ENCODE peak calls at places on chromosomes 7 and 10, in five cellular contexts. One of them, this sample, is unnamed.
A peak's percentile ranks its signal among the peaks of the same experiment; 100 is the strongest.

GRCh38 chr7:96055717-96056116 is 266.2 kb downstream of the SLC25A13 start:
- DNase-seq in AG10803: peak; percentile 23
- DNase-seq in endodermal cell: no peak
- DNase-seq in tibial nerve: no peak
- DNase-seq in heart left ventricle: no peak
- DNase-seq in this sample: no peak

GRCh38 chr7:155002411-155003214 is at the start of gene PAXIP1:
- DNase-seq in AG10803: peak; percentile 37
- DNase-seq in endodermal cell: peak; percentile 79
- DNase-seq in tibial nerve: no peak
- DNase-seq in heart left ventricle: peak; percentile 61
- DNase-seq in this sample: peak; percentile 39

GRCh38 chr10:93383562-93383981 is 98.6 kb downstream of the MYOF start:
- DNase-seq in AG10803: peak; percentile 98
- DNase-seq in endodermal cell: no peak
- DNase-seq in tibial nerve: no peak
- DNase-seq in heart left ventricle: no peak
- DNase-seq in this sample: peak; percentile 77

GRCh38 chr10:46231087-46231486 is 55.7 kb upstream of the ANTXRL start:
- DNase-seq in AG10803: no peak
- DNase-seq in endodermal cell: peak; percentile 21
- DNase-seq in tibial nerve: no peak
- DNase-seq in heart left ventricle: no peak
- DNase-seq in this sample: no peak

GRCh38 chr7:95527033-95527775 is 41.5 kb downstream of the ASB4 start:
- DNase-seq in AG10803: peak; percentile 50
- DNase-seq in endodermal cell: peak; percentile 84
- DNase-seq in tibial nerve: peak; percentile 55
- DNase-seq in heart left ventricle: peak; percentile 50
- DNase-seq in this sample: peak; percentile 74

GRCh38 chr10:43046288-43046991 is 30.4 kb upstream of the RET start:
- DNase-seq in AG10803: no peak
- DNase-seq in endodermal cell: peak; percentile 68
- DNase-seq in tibial nerve: no peak
- DNase-seq in heart left ventricle: peak; percentile 11
- DNase-seq in this sample: no peak

GRCh38 chr7:34168013-34168412 is 262.7 kb downstream of the BMPER start:
- DNase-seq in AG10803: no peak
- DNase-seq in endodermal cell: no peak
- DNase-seq in tibial nerve: no peak
- DNase-seq in heart left ventricle: no peak
- DNase-seq in this sample: no peak

GRCh38 chr10:7855205-7855604 is 36.9 kb downstream of the TAF3 start:
- DNase-seq in AG10803: no peak
- DNase-seq in endodermal cell: peak; percentile 65
- DNase-seq in tibial nerve: no peak
- DNase-seq in heart left ventricle: no peak
- DNase-seq in this sample: no peak

GRCh38 chr7:41624818-41625217 is 78.1 kb downstream of the INHBA start:
- DNase-seq in AG10803: peak; percentile 50
- DNase-seq in endodermal cell: no peak
- DNase-seq in tibial nerve: peak; percentile 20
- DNase-seq in heart left ventricle: no peak
- DNase-seq in this sample: peak; percentile 14

GRCh38 chr7:136000288-136000913 is 23.2 kb upstream of the MTPN start:
- DNase-seq in AG10803: peak; percentile 17
- DNase-seq in endodermal cell: no peak
- DNase-seq in tibial nerve: no peak
- DNase-seq in heart left ventricle: no peak
- DNase-seq in this sample: no peak

GRCh38 chr7:151598045-151598444 is 78.3 kb upstream of the RHEB start:
- DNase-seq in AG10803: peak; percentile 95
- DNase-seq in endodermal cell: no peak
- DNase-seq in tibial nerve: no peak
- DNase-seq in heart left ventricle: no peak
- DNase-seq in this sample: peak; percentile 73

GRCh38 chr7:116030626-116031276 is at the start of gene TFEC:
- DNase-seq in AG10803: peak; percentile 2
- DNase-seq in endodermal cell: no peak
- DNase-seq in tibial nerve: no peak
- DNase-seq in heart left ventricle: no peak
- DNase-seq in this sample: peak; percentile 63

GRCh38 chr7:150323682-150324365 is 479 bp upstream of the ACTR3C start:
- DNase-seq in AG10803: no peak
- DNase-seq in endodermal cell: no peak
- DNase-seq in tibial nerve: no peak
- DNase-seq in heart left ventricle: no peak
- DNase-seq in this sample: no peak

GRCh38 chr10:4708123-4708759 is 117.8 kb upstream of the AKR1E2 start:
- DNase-seq in AG10803: no peak
- DNase-seq in endodermal cell: peak; percentile 90
- DNase-seq in tibial nerve: no peak
- DNase-seq in heart left ventricle: no peak
- DNase-seq in this sample: no peak

GRCh38 chr7:16743207-16743606 is 10.3 kb upstream of the TSPAN13 start:
- DNase-seq in AG10803: peak; percentile 29
- DNase-seq in endodermal cell: no peak
- DNase-seq in tibial nerve: no peak
- DNase-seq in heart left ventricle: no peak
- DNase-seq in this sample: peak; percentile 87

GRCh38 chr7:157612664-157613561 is 276.1 kb downstream of the DNAJB6 start:
- DNase-seq in AG10803: no peak
- DNase-seq in endodermal cell: peak; percentile 85
- DNase-seq in tibial nerve: no peak
- DNase-seq in heart left ventricle: peak; percentile 57
- DNase-seq in this sample: no peak

GRCh38 chr10:91551856-91552255 is 81.0 kb downstream of the PPP1R3C start:
- DNase-seq in AG10803: peak; percentile 75
- DNase-seq in endodermal cell: peak; percentile 91
- DNase-seq in tibial nerve: no peak
- DNase-seq in heart left ventricle: peak; percentile 52
- DNase-seq in this sample: peak; percentile 86

GRCh38 chr7:44380831-44381493 is 55.6 kb upstream of the CAMK2B start:
- DNase-seq in AG10803: peak; percentile 5
- DNase-seq in endodermal cell: no peak
- DNase-seq in tibial nerve: no peak
- DNase-seq in heart left ventricle: no peak
- DNase-seq in this sample: peak; percentile 40

GRCh38 chr10:86970152-86970886 is 2.0 kb downstream of the ADIRF start:
- DNase-seq in AG10803: peak; percentile 75
- DNase-seq in endodermal cell: peak; percentile 83
- DNase-seq in tibial nerve: peak; percentile 89
- DNase-seq in heart left ventricle: peak; percentile 86
- DNase-seq in this sample: no peak

GRCh38 chr7:37480026-37480425 is 31.4 kb upstream of the ELMO1 start:
- DNase-seq in AG10803: no peak
- DNase-seq in endodermal cell: no peak
- DNase-seq in tibial nerve: no peak
- DNase-seq in heart left ventricle: no peak
- DNase-seq in this sample: no peak

GRCh38 chr7:21508538-21508937 is 34.3 kb upstream of the DNAH11 start:
- DNase-seq in AG10803: no peak
- DNase-seq in endodermal cell: no peak
- DNase-seq in tibial nerve: no peak
- DNase-seq in heart left ventricle: no peak
- DNase-seq in this sample: no peak

GRCh38 chr10:122688293-122688989 is 11.2 kb downstream of the C10orf120 start:
- DNase-seq in AG10803: peak; percentile 18
- DNase-seq in endodermal cell: peak; percentile 56
- DNase-seq in tibial nerve: peak; percentile 64
- DNase-seq in heart left ventricle: peak; percentile 68
- DNase-seq in this sample: peak; percentile 37

GRCh38 chr10:34538291-34538829 is 276.7 kb downstream of the PARD3 start:
- DNase-seq in AG10803: no peak
- DNase-seq in endodermal cell: peak; percentile 76
- DNase-seq in tibial nerve: no peak
- DNase-seq in heart left ventricle: no peak
- DNase-seq in this sample: peak; percentile 17

GRCh38 chr10:102195301-102195870 is 30.7 kb upstream of the ELOVL3 start:
- DNase-seq in AG10803: peak; percentile 12
- DNase-seq in endodermal cell: no peak
- DNase-seq in tibial nerve: no peak
- DNase-seq in heart left ventricle: no peak
- DNase-seq in this sample: no peak

GRCh38 chr10:119005377-119006043 is 24.0 kb upstream of the NANOS1 start:
- DNase-seq in AG10803: no peak
- DNase-seq in endodermal cell: no peak
- DNase-seq in tibial nerve: no peak
- DNase-seq in heart left ventricle: no peak
- DNase-seq in this sample: no peak

GRCh38 chr10:32388258-32389027 is 41.5 kb upstream of the EPC1 start:
- DNase-seq in AG10803: no peak
- DNase-seq in endodermal cell: no peak
- DNase-seq in tibial nerve: no peak
- DNase-seq in heart left ventricle: no peak
- DNase-seq in this sample: no peak

GRCh38 chr7:732094-732541 is 5.0 kb upstream of the PRKAR1B start:
- DNase-seq in AG10803: no peak
- DNase-seq in endodermal cell: peak; percentile 73
- DNase-seq in tibial nerve: no peak
- DNase-seq in heart left ventricle: peak; percentile 48
- DNase-seq in this sample: no peak

GRCh38 chr10:32790483-32790882 is 167.5 kb downstream of the ITGB1 start:
- DNase-seq in AG10803: peak; percentile 36
- DNase-seq in endodermal cell: no peak
- DNase-seq in tibial nerve: no peak
- DNase-seq in heart left ventricle: no peak
- DNase-seq in this sample: peak; percentile 7

GRCh38 chr7:16450366-16450765 is 15.2 kb downstream of the SOSTDC1 start:
- DNase-seq in AG10803: no peak
- DNase-seq in endodermal cell: no peak
- DNase-seq in tibial nerve: no peak
- DNase-seq in heart left ventricle: no peak
- DNase-seq in this sample: no peak

GRCh38 chr10:22244001-22244400 is 26.2 kb upstream of the EBLN1 start:
- DNase-seq in AG10803: no peak
- DNase-seq in endodermal cell: peak; percentile 79
- DNase-seq in tibial nerve: no peak
- DNase-seq in heart left ventricle: no peak
- DNase-seq in this sample: no peak

GRCh38 chr10:109762556-109762955 is 160.8 kb downstream of the XPNPEP1 start:
- DNase-seq in AG10803: no peak
- DNase-seq in endodermal cell: no peak
- DNase-seq in tibial nerve: no peak
- DNase-seq in heart left ventricle: no peak
- DNase-seq in this sample: no peak

GRCh38 chr7:106947244-106947728 is 82.2 kb downstream of the PIK3CG start:
- DNase-seq in AG10803: peak; percentile 71
- DNase-seq in endodermal cell: peak; percentile 86
- DNase-seq in tibial nerve: peak; percentile 77
- DNase-seq in heart left ventricle: peak; percentile 55
- DNase-seq in this sample: peak; percentile 78

GRCh38 chr7:151078233-151079040 is 2.2 kb downstream of the FASTK start:
- DNase-seq in AG10803: peak; percentile 45
- DNase-seq in endodermal cell: peak; percentile 69
- DNase-seq in tibial nerve: no peak
- DNase-seq in heart left ventricle: no peak
- DNase-seq in this sample: no peak

GRCh38 chr10:58963101-58963534 is 213.3 kb upstream of the PHYHIPL start:
- DNase-seq in AG10803: no peak
- DNase-seq in endodermal cell: peak; percentile 81
- DNase-seq in tibial nerve: no peak
- DNase-seq in heart left ventricle: no peak
- DNase-seq in this sample: no peak

GRCh38 chr7:98283127-98283886 is 1.8 kb downstream of the BRI3 start:
- DNase-seq in AG10803: peak; percentile 82
- DNase-seq in endodermal cell: no peak
- DNase-seq in tibial nerve: peak; percentile 61
- DNase-seq in heart left ventricle: peak; percentile 55
- DNase-seq in this sample: peak; percentile 63
- H3K4me3 ChIP-seq in AG10803: peak overlapping the region; percentile 93
- H3K4me3 ChIP-seq in endodermal cell: peak overlapping the region; percentile 88
- H3K4me3 ChIP-seq in tibial nerve: peak overlapping the region; percentile 77
- H3K4me3 ChIP-seq in heart left ventricle: peak overlapping the region; percentile 94
- H3K4me3 ChIP-seq in this sample: peak overlapping the region; percentile 95

GRCh38 chr10:77626266-77626935 is 11.2 kb downstream of the KCNMA1 start:
- DNase-seq in AG10803: peak; percentile 91
- DNase-seq in endodermal cell: no peak
- DNase-seq in tibial nerve: no peak
- DNase-seq in heart left ventricle: no peak
- DNase-seq in this sample: no peak

GRCh38 chr10:77628906-77629730 is 8.5 kb downstream of the KCNMA1 start:
- DNase-seq in AG10803: no peak
- DNase-seq in endodermal cell: no peak
- DNase-seq in tibial nerve: no peak
- DNase-seq in heart left ventricle: no peak
- DNase-seq in this sample: no peak

GRCh38 chr10:77633376-77633775 is 4.2 kb downstream of the KCNMA1 start:
- DNase-seq in AG10803: no peak
- DNase-seq in endodermal cell: no peak
- DNase-seq in tibial nerve: no peak
- DNase-seq in heart left ventricle: no peak
- DNase-seq in this sample: no peak

GRCh38 chr10:77631241-77631640 is 6.4 kb downstream of the KCNMA1 start:
- DNase-seq in AG10803: no peak
- DNase-seq in endodermal cell: no peak
- DNase-seq in tibial nerve: no peak
- DNase-seq in heart left ventricle: no peak
- DNase-seq in this sample: no peak

GRCh38 chr10:77629775-77630565 is 7.6 kb downstream of the KCNMA1 start:
- DNase-seq in AG10803: peak; percentile 36
- DNase-seq in endodermal cell: no peak
- DNase-seq in tibial nerve: no peak
- DNase-seq in heart left ventricle: no peak
- DNase-seq in this sample: no peak
- H3K4me3 ChIP-seq in AG10803: no peak overlapping the region
- H3K4me3 ChIP-seq in endodermal cell: no peak overlapping the region
- H3K4me3 ChIP-seq in tibial nerve: no peak overlapping the region
- H3K4me3 ChIP-seq in heart left ventricle: no peak overlapping the region
- H3K4me3 ChIP-seq in this sample: no peak overlapping the region

DNA sequence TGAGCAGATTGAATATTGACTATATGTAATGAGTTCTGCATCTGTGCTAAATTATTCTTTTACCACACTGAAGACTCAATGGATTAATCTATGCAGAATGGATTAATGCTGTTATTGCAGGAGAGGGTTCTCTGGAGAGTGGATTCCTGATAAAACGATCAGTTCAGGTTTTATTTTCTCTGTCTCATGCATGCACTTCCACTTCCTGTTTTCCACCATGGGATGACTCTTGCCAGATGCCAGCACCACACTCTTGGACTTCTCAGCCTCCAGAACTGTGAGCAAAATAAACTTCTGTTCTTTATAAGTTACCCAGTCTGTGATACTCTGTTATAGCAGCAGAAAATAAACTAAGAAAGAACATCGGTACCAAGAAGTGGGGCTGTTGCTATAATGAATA is 207.5 kb downstream of the KCND2 start:
- DNase-seq in AG10803: no peak
- DNase-seq in endodermal cell: no peak
- DNase-seq in tibial nerve: no peak
- DNase-seq in heart left ventricle: no peak
- DNase-seq in this sample: no peak
- H3K4me3 ChIP-seq in AG10803: no peak overlapping the region
- H3K4me3 ChIP-seq in endodermal cell: no peak overlapping the region
- H3K4me3 ChIP-seq in tibial nerve: no peak overlapping the region
- H3K4me3 ChIP-seq in heart left ventricle: no peak overlapping the region
- H3K4me3 ChIP-seq in this sample: no peak overlapping the region

GRCh38 chr10:64733980-64734379 is 1212.8 kb downstream of the REEP3 start:
- DNase-seq in AG10803: no peak
- DNase-seq in endodermal cell: peak; percentile 57
- DNase-seq in tibial nerve: no peak
- DNase-seq in heart left ventricle: no peak
- DNase-seq in this sample: peak; percentile 42
- H3K4me3 ChIP-seq in AG10803: no peak overlapping the region
- H3K4me3 ChIP-seq in endodermal cell: no peak overlapping the region
- H3K4me3 ChIP-seq in tibial nerve: no peak overlapping the region
- H3K4me3 ChIP-seq in heart left ventricle: no peak overlapping the region
- H3K4me3 ChIP-seq in this sample: no peak overlapping the region

GRCh38 chr10:112421731-112422130 is 25.0 kb downstream of the ZDHHC6 start:
- DNase-seq in AG10803: no peak
- DNase-seq in endodermal cell: no peak
- DNase-seq in tibial nerve: no peak
- DNase-seq in heart left ventricle: no peak
- DNase-seq in this sample: no peak
- H3K4me3 ChIP-seq in AG10803: no peak overlapping the region
- H3K4me3 ChIP-seq in endodermal cell: no peak overlapping the region
- H3K4me3 ChIP-seq in tibial nerve: no peak overlapping the region
- H3K4me3 ChIP-seq in heart left ventricle: no peak overlapping the region
- H3K4me3 ChIP-seq in this sample: no peak overlapping the region